ENCODE peak calls at places on chromosomes 2 and 18, in ten cellular contexts. B is anterior cingulate cortex; Q is NCI-H1105; Z is T-helper 1 cell; P is HFFc6; M is fibroblast of pulmonary artery; T is HCEC 1CT; W is cerebellar nuclear complex; N is activated naive CD4-positive, alpha-beta T cell treated with anti-CD3 and anti-CD28 coated beads, Interleukin-2, amount 50 U/mL, for 72 hours; J is chondrocyte. S is an unnamed sample.

GRCh38 chr2:188414412-188414811 is 122.7 kb downstream of the GULP1 start:
- DNase-seq in W (no peak), Q (no peak), J (no peak), T (peak; percentile 18), P (no peak), B (no peak), Z (no peak), M (peak; percentile 65), N (no peak), S (no peak)

GRCh38 chr18:11752116-11752911 is 63.2 kb downstream of the GNAL start:
- DNase-seq in Q (peak; percentile 69), P (no peak), M (peak; percentile 33), W (no peak), Z (peak; percentile 19), T (no peak), N (no peak), B (no peak), J (no peak), S (peak; percentile 93)

GRCh38 chr2:157363612-157364101 is 38.0 kb upstream of the ERMN start:
- DNase-seq in Z (no peak), M (no peak), T (peak; percentile 63), Q (no peak), N (no peak), P (no peak), W (no peak), B (no peak), J (no peak), S (peak; percentile 32)

GRCh38 chr2:62423883-62424458 is 82.0 kb downstream of the TMEM17 start:
- DNase-seq in P (no peak), W (no peak), T (no peak), J (no peak), B (no peak), Q (no peak), M (peak; percentile 28), N (peak; percentile 26), Z (no peak), S (no peak)

GRCh38 chr2:83596592-83597339 is 862.3 kb downstream of the SUCLG1 start:
- DNase-seq in W (no peak), M (no peak), Q (no peak), Z (no peak), T (no peak), N (no peak), B (no peak), J (no peak), P (no peak), S (no peak)

GRCh38 chr2:46666044-46666662 is 186.8 kb downstream of the TMEM247 start:
- DNase-seq in B (no peak), N (no peak), P (no peak), Q (no peak), W (no peak), Z (no peak), J (no peak), T (no peak), M (no peak), S (peak; percentile 67)

GRCh38 chr2:144244938-144245337 is 275.0 kb downstream of the ZEB2 start:
- DNase-seq in Q (no peak), B (no peak), T (no peak), Z (no peak), J (no peak), W (no peak), P (no peak), M (no peak), N (no peak), S (no peak)

GRCh38 chr18:51339866-51340265 is 142.4 kb upstream of the MEX3C start:
- DNase-seq in M (peak; percentile 56), B (no peak), N (no peak), Z (no peak), W (no peak), Q (no peak), P (no peak), T (no peak), J (no peak), S (no peak)

GRCh38 chr2:69017080-69017479 is 4.1 kb downstream of the ANTXR1 start:
- DNase-seq in Z (no peak), B (no peak), Q (no peak), J (no peak), P (peak; percentile 25), M (peak; percentile 73), T (peak; percentile 62), N (no peak), W (no peak), S (no peak)

GRCh38 chr2:107775791-107776190 is 50.9 kb upstream of the RGPD4 start:
- DNase-seq in B (no peak), M (no peak), Q (peak; percentile 54), N (no peak), Z (no peak), J (no peak), T (no peak), P (no peak), W (no peak), S (no peak)

GRCh38 chr18:33817096-33817495 is 239.1 kb downstream of the ASXL3 start:
- DNase-seq in Q (no peak), W (no peak), P (no peak), B (no peak), T (no peak), J (no peak), N (no peak), M (peak; percentile 32), Z (no peak), S (no peak)